ENCODE peak calls at places on chromosomes 16 and 17, in four cellular contexts. One of them, this sample, is unnamed.

GRCh38 chr17:56613131-56613530 is 19.6 kb downstream of the NOG start:
- DNase-seq in SK-N-SH: no peak
- DNase-seq in K562: no peak
- DNase-seq in HepG2: no peak
- DNase-seq in this sample: no peak

GRCh38 chr16:10971560-10971961 is 27.2 kb downstream of the CLEC16A start:
- DNase-seq in SK-N-SH: peak
- DNase-seq in K562: peak
- DNase-seq in HepG2: peak
- DNase-seq in this sample: no peak

GRCh38 chr16:61887903-61888302 is 148.3 kb downstream of the CDH8 start:
- DNase-seq in SK-N-SH: no peak
- DNase-seq in K562: no peak
- DNase-seq in HepG2: no peak
- DNase-seq in this sample: peak

GRCh38 chr16:86059253-86060171 is 160.6 kb downstream of the IRF8 start:
- DNase-seq in SK-N-SH: no peak
- DNase-seq in K562: no peak
- DNase-seq in HepG2: no peak
- DNase-seq in this sample: no peak

GRCh38 chr16:1792836-1793577 is 498 bp downstream of the IGFALS start:
- DNase-seq in SK-N-SH: no peak
- DNase-seq in K562: no peak
- DNase-seq in HepG2: no peak
- DNase-seq in this sample: no peak

GRCh38 chr17:17506181-17506741 is 10.1 kb upstream of the RASD1 start:
- DNase-seq in SK-N-SH: peak
- DNase-seq in K562: no peak
- DNase-seq in HepG2: no peak
- DNase-seq in this sample: no peak

GRCh38 chr16:24838554-24839266 is 7.1 kb upstream of the SLC5A11 start:
- DNase-seq in SK-N-SH: no peak
- DNase-seq in K562: peak
- DNase-seq in HepG2: peak
- DNase-seq in this sample: no peak

GRCh38 chr17:41894791-41895331 is 23.9 kb downstream of the ACLY start:
- DNase-seq in SK-N-SH: peak
- DNase-seq in K562: no peak
- DNase-seq in HepG2: no peak
- DNase-seq in this sample: no peak

GRCh38 chr17:77124192-77124908 is 16.4 kb upstream of the SEC14L1 start:
- DNase-seq in SK-N-SH: no peak
- DNase-seq in K562: no peak
- DNase-seq in HepG2: no peak
- DNase-seq in this sample: no peak

GRCh38 chr17:19003966-19004600 is 481 bp downstream of the FAM83G start:
- DNase-seq in SK-N-SH: peak
- DNase-seq in K562: peak
- DNase-seq in HepG2: peak
- DNase-seq in this sample: no peak

GRCh38 chr16:4159726-4160125 is 43.5 kb upstream of the ADCY9 start:
- DNase-seq in SK-N-SH: no peak
- DNase-seq in K562: no peak
- DNase-seq in HepG2: no peak
- DNase-seq in this sample: no peak

GRCh38 chr16:83353241-83353640 is 454.5 kb upstream of the HSBP1 start:
- DNase-seq in SK-N-SH: no peak
- DNase-seq in K562: no peak
- DNase-seq in HepG2: no peak
- DNase-seq in this sample: no peak

GRCh38 chr16:15988268-15989013 is 39.0 kb downstream of the ABCC1 start:
- DNase-seq in SK-N-SH: no peak
- DNase-seq in K562: peak
- DNase-seq in HepG2: no peak
- DNase-seq in this sample: no peak

GRCh38 chr17:78141437-78142112 is 4.6 kb upstream of the C17orf99 start:
- DNase-seq in SK-N-SH: no peak
- DNase-seq in K562: no peak
- DNase-seq in HepG2: no peak
- DNase-seq in this sample: no peak

GRCh38 chr17:8300629-8301242 is 5.5 kb upstream of the SLC25A35 start:
- DNase-seq in SK-N-SH: peak
- DNase-seq in K562: peak
- DNase-seq in HepG2: peak
- DNase-seq in this sample: peak

GRCh38 chr17:14768923-14769322 is 468.0 kb downstream of the HS3ST3B1 start:
- DNase-seq in SK-N-SH: no peak
- DNase-seq in K562: no peak
- DNase-seq in HepG2: no peak
- DNase-seq in this sample: no peak

GRCh38 chr17:12566281-12567002 is 99.2 kb upstream of the MYOCD start:
- DNase-seq in SK-N-SH: no peak
- DNase-seq in K562: no peak
- DNase-seq in HepG2: no peak
- DNase-seq in this sample: no peak

GRCh38 chr17:814371-814770 is 32.2 kb downstream of the MRM3 start:
- DNase-seq in SK-N-SH: no peak
- DNase-seq in K562: no peak
- DNase-seq in HepG2: no peak
- DNase-seq in this sample: no peak

GRCh38 chr16:70391881-70392481 is 45.3 kb downstream of the DDX19A start:
- DNase-seq in SK-N-SH: no peak
- DNase-seq in K562: no peak
- DNase-seq in HepG2: no peak
- DNase-seq in this sample: no peak

GRCh38 chr16:66432429-66432828 is 5.3 kb downstream of the BEAN1 start:
- DNase-seq in SK-N-SH: no peak
- DNase-seq in K562: no peak
- DNase-seq in HepG2: no peak
- DNase-seq in this sample: no peak

GRCh38 chr17:1725642-1726511 is 1.4 kb downstream of the WDR81 start:
- DNase-seq in SK-N-SH: peak
- DNase-seq in K562: no peak
- DNase-seq in HepG2: no peak
- DNase-seq in this sample: no peak

GRCh38 chr17:57293077-57293476 is 36.8 kb downstream of the MSI2 start:
- DNase-seq in SK-N-SH: no peak
- DNase-seq in K562: no peak
- DNase-seq in HepG2: peak
- DNase-seq in this sample: no peak

GRCh38 chr17:82303944-82304808 is 13.2 kb downstream of the CD7 start:
- DNase-seq in SK-N-SH: peak
- DNase-seq in K562: peak
- DNase-seq in HepG2: no peak
- DNase-seq in this sample: no peak

GRCh38 chr16:29809850-29810698 is 1.9 kb upstream of the PRRT2 start:
- DNase-seq in SK-N-SH: no peak
- DNase-seq in K562: no peak
- DNase-seq in HepG2: no peak
- DNase-seq in this sample: no peak

GRCh38 chr17:73952498-73953205 is 250.8 kb upstream of the RPL38 start:
- DNase-seq in SK-N-SH: peak
- DNase-seq in K562: peak
- DNase-seq in HepG2: no peak
- DNase-seq in this sample: no peak

GRCh38 chr17:39197380-39198185 is at the start of gene CACNB1:
- DNase-seq in SK-N-SH: peak
- DNase-seq in K562: peak
- DNase-seq in HepG2: peak
- DNase-seq in this sample: no peak

GRCh38 chr17:35373532-35373983 is at the start of gene SLFN11:
- DNase-seq in SK-N-SH: peak
- DNase-seq in K562: peak
- DNase-seq in HepG2: no peak
- DNase-seq in this sample: peak

GRCh38 chr16:15605869-15606520 is 37.0 kb downstream of the MARF1 start:
- DNase-seq in SK-N-SH: no peak
- DNase-seq in K562: no peak
- DNase-seq in HepG2: no peak
- DNase-seq in this sample: no peak

GRCh38 chr16:11277607-11278337 is 1.5 kb upstream of the PRM2 start:
- DNase-seq in SK-N-SH: no peak
- DNase-seq in K562: no peak
- DNase-seq in HepG2: no peak
- DNase-seq in this sample: no peak

GRCh38 chr16:10625595-10626357 is 45.4 kb upstream of the EMP2 start:
- DNase-seq in SK-N-SH: no peak
- DNase-seq in K562: no peak
- DNase-seq in HepG2: peak
- DNase-seq in this sample: no peak

DNA sequence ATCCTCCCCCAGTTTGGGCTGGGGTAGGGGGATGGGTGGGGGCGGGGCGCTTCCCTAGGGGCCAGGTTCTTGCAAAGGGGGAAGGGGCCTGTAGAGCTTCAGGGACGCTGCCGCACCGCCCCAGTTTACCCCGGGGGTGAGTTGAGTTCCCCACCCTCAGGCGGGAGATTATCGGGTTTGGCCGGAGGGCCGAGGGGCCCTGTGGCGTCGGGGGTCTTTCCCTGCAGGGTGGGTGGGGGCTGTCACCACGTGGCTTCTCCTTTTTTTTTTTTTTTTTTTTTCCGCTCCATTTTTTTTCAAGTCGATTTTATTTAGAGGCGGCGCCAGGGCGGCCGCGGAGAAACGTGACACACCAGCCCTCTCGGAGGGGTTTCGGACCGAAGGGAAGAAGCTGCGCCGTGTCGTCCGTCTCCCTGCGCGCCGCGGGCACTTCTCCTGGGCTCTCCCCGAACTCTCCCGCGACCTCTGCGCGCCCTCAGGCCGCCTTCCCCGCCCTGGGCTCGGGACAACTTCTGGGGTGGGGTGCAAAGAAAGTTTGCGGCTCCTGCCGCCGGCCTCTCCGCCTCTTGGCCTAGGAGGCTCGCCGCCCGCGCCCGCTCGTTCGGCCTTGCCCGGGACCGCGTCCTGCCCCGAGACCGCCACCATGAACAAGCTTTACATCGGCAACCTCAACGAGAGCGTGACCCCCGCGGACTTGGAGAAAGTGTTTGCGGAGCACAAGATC is at the start of gene IGF2BP1:
- DNase-seq in SK-N-SH: peak
- DNase-seq in K562: peak
- DNase-seq in HepG2: peak
- DNase-seq in this sample: no peak
- TF ChIP-seq ZBTB33 in SK-N-SH: no peak
- TF ChIP-seq ZBTB33 in K562: peak
- TF ChIP-seq ZBTB33 in HepG2: no peak
- TF ChIP-seq ZBTB33 in this sample: no peak

GRCh38 chr16:2857451-2858244 is at the start of gene PRSS22:
- DNase-seq in SK-N-SH: peak
- DNase-seq in K562: no peak
- DNase-seq in HepG2: no peak
- DNase-seq in this sample: no peak

GRCh38 chr16:2859686-2860265 is 1.8 kb upstream of the PRSS22 start:
- DNase-seq in SK-N-SH: no peak
- DNase-seq in K562: no peak
- DNase-seq in HepG2: no peak
- DNase-seq in this sample: no peak

GRCh38 chr16:2858245-2859025 is 465 bp upstream of the PRSS22 start:
- DNase-seq in SK-N-SH: peak
- DNase-seq in K562: no peak
- DNase-seq in HepG2: no peak
- DNase-seq in this sample: no peak

GRCh38 chr16:2856686-2857450 is 1.1 kb downstream of the PRSS22 start:
- DNase-seq in SK-N-SH: no peak
- DNase-seq in K562: no peak
- DNase-seq in HepG2: no peak
- DNase-seq in this sample: no peak

DNA sequence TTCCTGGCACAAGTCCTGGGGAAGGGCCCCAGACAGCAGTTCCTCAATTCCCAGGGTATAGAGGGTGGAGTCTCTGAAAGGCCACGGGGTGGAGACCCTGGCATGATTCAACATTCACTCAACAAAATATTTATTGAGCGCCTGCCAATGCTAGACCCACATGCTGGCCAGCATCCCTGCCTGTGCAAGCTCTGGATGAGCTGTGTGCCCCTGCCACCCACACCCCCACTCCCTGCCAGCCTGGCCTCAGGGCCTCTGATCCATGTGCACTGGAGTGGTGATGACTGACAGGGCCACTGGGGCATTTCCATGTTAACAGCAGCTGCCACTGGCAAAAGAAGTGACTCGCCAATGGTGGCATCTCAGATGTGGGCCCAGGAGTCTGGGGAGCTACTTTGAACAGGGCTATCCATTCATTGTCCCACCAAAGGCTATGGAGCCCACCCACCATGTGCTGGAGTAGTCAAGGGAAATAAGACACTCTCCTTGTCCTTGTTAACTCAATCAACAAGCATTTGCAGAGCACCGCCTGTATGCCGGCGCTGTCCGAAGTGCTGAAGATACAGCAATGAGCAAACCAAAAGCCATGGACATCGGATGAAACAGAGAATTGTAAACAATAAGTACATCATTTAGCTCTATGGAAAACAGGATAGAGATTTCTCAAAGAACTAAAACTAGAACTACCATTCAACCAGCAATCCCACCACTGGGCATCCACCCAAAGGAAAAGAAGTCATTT is 3.0 kb upstream of the PRSS22 start:
- DNase-seq in SK-N-SH: no peak
- DNase-seq in K562: peak
- DNase-seq in HepG2: no peak
- DNase-seq in this sample: no peak
- TF ChIP-seq ZBTB33 in SK-N-SH: no peak
- TF ChIP-seq ZBTB33 in K562: no peak
- TF ChIP-seq ZBTB33 in HepG2: no peak
- TF ChIP-seq ZBTB33 in this sample: no peak

GRCh38 chr17:6177941-6178694 is 107.9 kb downstream of the WSCD1 start:
- DNase-seq in SK-N-SH: no peak
- DNase-seq in K562: no peak
- DNase-seq in HepG2: no peak
- DNase-seq in this sample: no peak
- TF ChIP-seq ZBTB33 in SK-N-SH: no peak
- TF ChIP-seq ZBTB33 in K562: no peak
- TF ChIP-seq ZBTB33 in HepG2: no peak
- TF ChIP-seq ZBTB33 in this sample: no peak

DNA sequence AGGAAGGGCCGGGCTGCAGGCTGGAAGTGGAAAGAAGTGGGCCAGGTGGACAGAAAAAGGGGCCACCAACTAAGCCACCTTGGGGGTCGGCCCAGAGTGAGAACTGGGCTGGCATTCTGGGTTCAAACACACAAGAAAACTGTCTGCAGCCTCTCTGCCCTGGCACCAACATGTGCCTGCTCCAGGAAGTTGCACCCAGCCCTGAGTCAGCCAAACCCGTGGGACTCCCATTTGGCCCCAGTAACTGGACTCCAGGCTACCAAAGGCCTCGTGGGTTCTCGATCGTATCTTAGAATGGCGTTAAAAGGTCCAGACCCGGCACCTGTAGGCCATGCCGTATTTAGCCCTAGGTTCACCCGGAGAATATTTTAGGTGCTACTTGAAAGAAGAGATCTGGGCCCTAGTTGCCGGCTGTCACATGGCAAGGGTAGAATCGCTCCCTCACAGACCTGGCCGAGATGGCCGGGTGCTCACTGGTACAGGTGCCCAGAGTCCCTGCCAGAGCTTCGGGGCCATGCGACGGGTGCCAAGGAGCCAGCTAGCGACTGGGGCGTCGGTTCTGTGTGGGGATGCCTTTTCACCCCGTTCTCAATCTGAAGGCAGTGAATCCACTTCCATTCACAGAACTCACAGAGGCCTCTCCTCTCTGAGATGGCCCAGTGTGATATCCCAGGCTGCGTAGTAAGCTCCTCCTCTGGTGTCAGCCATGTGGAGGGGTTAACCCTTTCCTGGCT is 236.7 kb downstream of the MRTFB start:
- DNase-seq in SK-N-SH: peak
- DNase-seq in K562: no peak
- DNase-seq in HepG2: no peak
- DNase-seq in this sample: no peak
- TF ChIP-seq ZBTB33 in SK-N-SH: no peak
- TF ChIP-seq ZBTB33 in K562: no peak
- TF ChIP-seq ZBTB33 in HepG2: no peak
- TF ChIP-seq ZBTB33 in this sample: no peak

This sample was measured in GM12878.